ENCODE peak calls at places on chromosomes 1 and 21, in six cellular contexts. J, S, Q, D, K and W are unnamed samples.

GRCh38 chr1:194084755-194085154 is 898.3 kb upstream of the B3GALT2 start:
- DNase-seq in Q (no peak), K (no peak), D (no peak), S (no peak), J (no peak), W (no peak)

GRCh38 chr1:211775208-211775607 is 55.4 kb downstream of the LPGAT1 start:
- DNase-seq in K (no peak), S (no peak), D (no peak), J (no peak), Q (peak), W (no peak)

GRCh38 chr1:39639333-39640130 is at the start of gene HEYL:
- DNase-seq in Q (no peak), K (no peak), D (peak), S (no peak), J (peak), W (peak)

GRCh38 chr21:38696617-38697016 is 109.1 kb upstream of the ETS2 start:
- DNase-seq in S (no peak), K (no peak), Q (no peak), J (no peak), D (no peak), W (no peak)

GRCh38 chr21:26834181-26834945 is 10.8 kb downstream of the ADAMTS1 start:
- DNase-seq in J (no peak), D (no peak), K (no peak), S (no peak), Q (no peak), W (no peak)

GRCh38 chr1:87084247-87084836 is 169.9 kb downstream of the HS2ST1 start:
- DNase-seq in K (no peak), S (peak), Q (peak), J (no peak), D (no peak), W (no peak)

GRCh38 chr1:12433323-12434053 is 184.5 kb downstream of the DHRS3 start:
- DNase-seq in J (peak), Q (peak), K (peak), D (no peak), S (no peak), W (no peak)

GRCh38 chr1:197633447-197634039 is 141.7 kb downstream of the DENND1B start:
- DNase-seq in K (no peak), J (no peak), D (no peak), S (no peak), Q (no peak), W (no peak)

GRCh38 chr1:115190766-115191165 is 101.5 kb upstream of the TSPAN2 start:
- DNase-seq in K (no peak), Q (no peak), J (no peak), D (no peak), S (no peak), W (no peak)

GRCh38 chr1:51607676-51608075 is 9.2 kb upstream of the OSBPL9 start:
- DNase-seq in Q (peak), J (peak), K (no peak), S (no peak), D (no peak), W (no peak)

GRCh38 chr1:59223213-59223612 is 73.7 kb upstream of the FGGY start:
- DNase-seq in J (peak), S (no peak), K (no peak), D (no peak), Q (no peak), W (no peak)

GRCh38 chr1:193358419-193358818 is 172.0 kb upstream of the B3GALT2 start:
- DNase-seq in Q (no peak), J (no peak), S (peak), D (no peak), K (no peak), W (no peak)

GRCh38 chr1:180213401-180214177 is 16.5 kb upstream of the LHX4 start:
- DNase-seq in K (no peak), S (no peak), D (peak), Q (peak), J (peak), W (peak)

GRCh38 chr1:20493839-20494608 is 8.0 kb upstream of the CAMK2N1 start:
- DNase-seq in K (peak), S (peak), Q (peak), J (peak), D (peak), W (peak)

GRCh38 chr1:224497714-224498573 is 63.3 kb upstream of the WDR26 start:
- DNase-seq in D (peak), S (no peak), J (peak), Q (peak), K (peak), W (peak)

GRCh38 chr1:216566809-216567208 is 143.6 kb upstream of the USH2A start:
- DNase-seq in K (no peak), Q (peak), D (no peak), S (peak), J (no peak), W (no peak)

GRCh38 chr1:232868793-232869491 is 63.7 kb downstream of the MAP10 start:
- DNase-seq in Q (peak), J (peak), D (no peak), S (peak), K (peak), W (no peak)

GRCh38 chr1:111463029-111463683 is 10.6 kb upstream of the C1orf162 start:
- DNase-seq in D (no peak), J (no peak), Q (peak), S (no peak), K (peak), W (no peak)

GRCh38 chr1:38045431-38046332 is 911 bp downstream of the POU3F1 start:
- DNase-seq in J (peak), Q (peak), S (no peak), D (no peak), K (no peak), W (no peak)

GRCh38 chr1:36729716-36730510 is 247.2 kb upstream of the CSF3R start:
- DNase-seq in Q (no peak), J (no peak), D (no peak), S (no peak), K (no peak), W (no peak)

GRCh38 chr1:227037121-227037520 is 97.0 kb downstream of the COQ8A start:
- DNase-seq in K (no peak), Q (no peak), J (no peak), S (no peak), D (no peak), W (no peak)

GRCh38 chr21:45504516-45505415 is 37.5 kb downstream of the SLC19A1 start:
- DNase-seq in K (no peak), Q (no peak), S (no peak), D (no peak), J (peak), W (no peak)

GRCh38 chr1:2230781-2231666 is 2.9 kb downstream of the SKI start:
- DNase-seq in Q (no peak), J (peak), S (no peak), D (peak), K (no peak), W (peak)

GRCh38 chr1:207393610-207394009 is 60.5 kb upstream of the CR2 start:
- DNase-seq in J (no peak), Q (peak), K (peak), S (peak), D (no peak), W (no peak)